ENCODE peak calls at places on chromosomes 4 and X, in eight cellular contexts. S, G, F, M, O, H, Q and A are unnamed samples.

GRCh38 chr4:7788687-7789425 is 150.8 kb downstream of the AFAP1 start:
- DNase-seq in S (no peak), G (no peak), F (no peak), M (no peak), O (no peak), H (no peak), Q (no peak), A (no peak)

GRCh38 chr4:22667332-22667731 is 25.4 kb upstream of the GBA3 start:
- DNase-seq in S (no peak), G (no peak), F (no peak), M (no peak), O (no peak), H (no peak), Q (no peak), A (no peak)

GRCh38 chrX:107826286-107827136 is 845 bp downstream of the MID2 start:
- DNase-seq in S (no peak), G (peak; percentile 26), F (peak; percentile 49), M (peak; percentile 8), O (peak; percentile 28), H (peak; percentile 15), Q (no peak), A (peak; percentile 5)

GRCh38 chr4:2788101-2788500 is 4.8 kb upstream of the SH3BP2 start:
- DNase-seq in S (no peak), G (no peak), F (no peak), M (no peak), O (no peak), H (no peak), Q (no peak), A (no peak)

GRCh38 chr4:33302298-33302697 is 2582.1 kb downstream of the PCDH7 start:
- DNase-seq in S (no peak), G (no peak), F (no peak), M (no peak), O (no peak), H (no peak), Q (no peak), A (no peak)

GRCh38 chr4:71958978-71959377 is 72.8 kb upstream of the NPFFR2 start:
- DNase-seq in S (no peak), G (no peak), F (no peak), M (no peak), O (no peak), H (no peak), Q (no peak), A (no peak)

GRCh38 chr4:56730097-56730496 is 49.0 kb upstream of the HOPX start:
- DNase-seq in S (no peak), G (no peak), F (no peak), M (no peak), O (no peak), H (no peak), Q (no peak), A (no peak)

GRCh38 chr4:164706675-164707074 is 47.3 kb upstream of the SMIM31 start:
- DNase-seq in S (no peak), G (no peak), F (no peak), M (no peak), O (no peak), H (no peak), Q (no peak), A (no peak)

GRCh38 chr4:158033416-158033863 is 139.4 kb downstream of the GASK1B start:
- DNase-seq in S (peak; percentile 36), G (no peak), F (no peak), M (no peak), O (no peak), H (peak; percentile 5), Q (no peak), A (no peak)

GRCh38 chrX:150258463-150259430 is 104.4 kb upstream of the MAMLD1 start:
- DNase-seq in S (no peak), G (no peak), F (no peak), M (no peak), O (no peak), H (no peak), Q (no peak), A (no peak)

GRCh38 chrX:20347486-20347885 is 80.8 kb upstream of the RPS6KA3 start:
- DNase-seq in S (no peak), G (no peak), F (no peak), M (no peak), O (no peak), H (no peak), Q (no peak), A (no peak)

GRCh38 chrX:140701480-140701879 is 8.1 kb upstream of the LINC00632 start:
- DNase-seq in S (no peak), G (no peak), F (no peak), M (no peak), O (peak; percentile 44), H (no peak), Q (no peak), A (no peak)

GRCh38 chr4:40721730-40722171 is 28.0 kb upstream of the NSUN7 start:
- DNase-seq in S (no peak), G (no peak), F (no peak), M (no peak), O (no peak), H (no peak), Q (no peak), A (no peak)

GRCh38 chr4:24472514-24473308 is 111.6 kb downstream of the DHX15 start:
- DNase-seq in S (peak; percentile 30), G (peak; percentile 39), F (peak; percentile 56), M (peak; percentile 50), O (peak; percentile 84), H (peak; percentile 64), Q (no peak), A (peak; percentile 54)

GRCh38 chr4:118917582-118917981 is 28.9 kb downstream of the SYNPO2 start:
- DNase-seq in S (no peak), G (no peak), F (no peak), M (no peak), O (no peak), H (no peak), Q (no peak), A (no peak)

GRCh38 chrX:100409316-100410082 is 574 bp downstream of the PCDH19 start:
- DNase-seq in S (no peak), G (no peak), F (no peak), M (no peak), O (no peak), H (no peak), Q (no peak), A (no peak)

GRCh38 chrX:134599173-134599914 is 58.9 kb downstream of the PLAC1 start:
- DNase-seq in S (no peak), G (no peak), F (no peak), M (no peak), O (no peak), H (no peak), Q (peak; percentile 32), A (no peak)

GRCh38 chrX:106898462-106898861 is 4.7 kb downstream of the RIPPLY1 start:
- DNase-seq in S (peak; percentile 12), G (no peak), F (no peak), M (no peak), O (no peak), H (peak; percentile 57), Q (no peak), A (no peak)

GRCh38 chrX:71536285-71536684 is 3.4 kb downstream of the OGT start:
- DNase-seq in S (no peak), G (peak; percentile 15), F (no peak), M (no peak), O (no peak), H (no peak), Q (no peak), A (no peak)

GRCh38 chrX:24494544-24495113 is 29.5 kb downstream of the PDK3 start:
- DNase-seq in S (peak; percentile 35), G (no peak), F (no peak), M (no peak), O (peak; percentile 4), H (peak; percentile 64), Q (peak; percentile 46), A (no peak)

GRCh38 chr4:37978509-37978908 is 18.3 kb downstream of the PTTG2 start:
- DNase-seq in S (no peak), G (no peak), F (no peak), M (no peak), O (no peak), H (no peak), Q (no peak), A (no peak)

GRCh38 chr4:73538162-73538561 is 56.6 kb downstream of the AFM start:
- DNase-seq in S (no peak), G (no peak), F (no peak), M (no peak), O (no peak), H (no peak), Q (no peak), A (no peak)